ENCODE peak calls at places on chromosome 4, in seven cellular contexts. One of them, this sample, is unnamed.

GRCh38 chr4:71095141-71095939 is 101.9 kb downstream of the DCK start:
- DNase-seq in hypothalamus: no peak
- DNase-seq in NCI-H345: no peak
- DNase-seq in activated T-cell treated with anti-CD3 and anti-CD28 coated beads for 1 hour: no peak
- DNase-seq in Panc1: no peak
- DNase-seq in tibial artery: no peak
- DNase-seq in AG20443: no peak
- DNase-seq in this sample: no peak

GRCh38 chr4:3515646-3516045 is 16.6 kb downstream of the LRPAP1 start:
- DNase-seq in AG20443: no peak
- DNase-seq in NCI-H345: no peak
- DNase-seq in Panc1: no peak
- DNase-seq in activated T-cell treated with anti-CD3 and anti-CD28 coated beads for 1 hour: no peak
- DNase-seq in hypothalamus: no peak
- DNase-seq in tibial artery: no peak
- DNase-seq in this sample: no peak

GRCh38 chr4:143353797-143354196 is 17.1 kb downstream of the GAB1 start:
- DNase-seq in Panc1: no peak
- DNase-seq in hypothalamus: no peak
- DNase-seq in AG20443: no peak
- DNase-seq in activated T-cell treated with anti-CD3 and anti-CD28 coated beads for 1 hour: no peak
- DNase-seq in NCI-H345: no peak
- DNase-seq in tibial artery: no peak
- DNase-seq in this sample: no peak

GRCh38 chr4:172142331-172142738 is 329.1 kb downstream of the GALNTL6 start:
- DNase-seq in Panc1: no peak
- DNase-seq in AG20443: peak; percentile 11
- DNase-seq in NCI-H345: no peak
- DNase-seq in activated T-cell treated with anti-CD3 and anti-CD28 coated beads for 1 hour: no peak
- DNase-seq in hypothalamus: no peak
- DNase-seq in tibial artery: no peak
- DNase-seq in this sample: peak; percentile 17

GRCh38 chr4:179145746-179146530 is 1703.7 kb upstream of the AGA start:
- DNase-seq in NCI-H345: no peak
- DNase-seq in activated T-cell treated with anti-CD3 and anti-CD28 coated beads for 1 hour: no peak
- DNase-seq in Panc1: no peak
- DNase-seq in hypothalamus: no peak
- DNase-seq in AG20443: no peak
- DNase-seq in tibial artery: no peak
- DNase-seq in this sample: no peak

GRCh38 chr4:5870701-5871100 is 22.2 kb downstream of the CRMP1 start:
- DNase-seq in tibial artery: no peak
- DNase-seq in hypothalamus: no peak
- DNase-seq in AG20443: no peak
- DNase-seq in Panc1: no peak
- DNase-seq in activated T-cell treated with anti-CD3 and anti-CD28 coated beads for 1 hour: no peak
- DNase-seq in NCI-H345: no peak
- DNase-seq in this sample: no peak

GRCh38 chr4:34676390-34676789 is 1567.9 kb downstream of the ARAP2 start:
- DNase-seq in activated T-cell treated with anti-CD3 and anti-CD28 coated beads for 1 hour: no peak
- DNase-seq in hypothalamus: no peak
- DNase-seq in tibial artery: no peak
- DNase-seq in AG20443: no peak
- DNase-seq in NCI-H345: no peak
- DNase-seq in Panc1: no peak
- DNase-seq in this sample: no peak

GRCh38 chr4:25527044-25527443 is 128.6 kb upstream of the SLC34A2 start:
- DNase-seq in AG20443: no peak
- DNase-seq in Panc1: no peak
- DNase-seq in hypothalamus: no peak
- DNase-seq in tibial artery: no peak
- DNase-seq in NCI-H345: no peak
- DNase-seq in activated T-cell treated with anti-CD3 and anti-CD28 coated beads for 1 hour: no peak
- DNase-seq in this sample: no peak

GRCh38 chr4:76748649-76749048 is 149.3 kb downstream of the SOWAHB start:
- DNase-seq in hypothalamus: no peak
- DNase-seq in tibial artery: no peak
- DNase-seq in NCI-H345: peak; percentile 8
- DNase-seq in activated T-cell treated with anti-CD3 and anti-CD28 coated beads for 1 hour: no peak
- DNase-seq in AG20443: no peak
- DNase-seq in Panc1: no peak
- DNase-seq in this sample: no peak

GRCh38 chr4:168076989-168077725 is 15.2 kb upstream of the ANXA10 start:
- DNase-seq in NCI-H345: peak; percentile 37
- DNase-seq in activated T-cell treated with anti-CD3 and anti-CD28 coated beads for 1 hour: no peak
- DNase-seq in AG20443: peak; percentile 71
- DNase-seq in Panc1: peak; percentile 63
- DNase-seq in tibial artery: no peak
- DNase-seq in hypothalamus: no peak
- DNase-seq in this sample: peak; percentile 14

GRCh38 chr4:89164400-89164799 is 53.1 kb downstream of the TIGD2 start:
- DNase-seq in tibial artery: no peak
- DNase-seq in AG20443: no peak
- DNase-seq in hypothalamus: no peak
- DNase-seq in NCI-H345: no peak
- DNase-seq in Panc1: no peak
- DNase-seq in activated T-cell treated with anti-CD3 and anti-CD28 coated beads for 1 hour: no peak
- DNase-seq in this sample: no peak

GRCh38 chr4:102878901-102879300 is 10.1 kb downstream of the CISD2 start:
- DNase-seq in activated T-cell treated with anti-CD3 and anti-CD28 coated beads for 1 hour: no peak
- DNase-seq in AG20443: no peak
- DNase-seq in NCI-H345: no peak
- DNase-seq in hypothalamus: no peak
- DNase-seq in tibial artery: no peak
- DNase-seq in Panc1: no peak
- DNase-seq in this sample: no peak

GRCh38 chr4:8837181-8837811 is 34.3 kb downstream of the HMX1 start:
- DNase-seq in activated T-cell treated with anti-CD3 and anti-CD28 coated beads for 1 hour: no peak
- DNase-seq in tibial artery: peak; percentile 51
- DNase-seq in Panc1: no peak
- DNase-seq in hypothalamus: no peak
- DNase-seq in AG20443: no peak
- DNase-seq in NCI-H345: no peak
- DNase-seq in this sample: no peak

GRCh38 chr4:71270901-71271300 is 67.9 kb upstream of the SLC4A4 start:
- DNase-seq in activated T-cell treated with anti-CD3 and anti-CD28 coated beads for 1 hour: no peak
- DNase-seq in Panc1: no peak
- DNase-seq in AG20443: no peak
- DNase-seq in tibial artery: no peak
- DNase-seq in hypothalamus: no peak
- DNase-seq in NCI-H345: peak; percentile 20
- DNase-seq in this sample: no peak

GRCh38 chr4:6562931-6563901 is 11.8 kb upstream of the MAN2B2 start:
- DNase-seq in hypothalamus: no peak
- DNase-seq in activated T-cell treated with anti-CD3 and anti-CD28 coated beads for 1 hour: no peak
- DNase-seq in AG20443: peak; percentile 76
- DNase-seq in tibial artery: no peak
- DNase-seq in NCI-H345: peak; percentile 17
- DNase-seq in Panc1: no peak
- DNase-seq in this sample: no peak

GRCh38 chr4:102620697-102621497 is 119.7 kb downstream of the NFKB1 start:
- DNase-seq in tibial artery: no peak
- DNase-seq in AG20443: peak; percentile 82
- DNase-seq in NCI-H345: peak; percentile 39
- DNase-seq in Panc1: peak; percentile 75
- DNase-seq in hypothalamus: peak; percentile 29
- DNase-seq in activated T-cell treated with anti-CD3 and anti-CD28 coated beads for 1 hour: no peak
- DNase-seq in this sample: peak; percentile 67

GRCh38 chr4:174207370-174207769 is 76.1 kb downstream of the FBXO8 start:
- DNase-seq in Panc1: no peak
- DNase-seq in hypothalamus: no peak
- DNase-seq in AG20443: no peak
- DNase-seq in NCI-H345: no peak
- DNase-seq in tibial artery: no peak
- DNase-seq in activated T-cell treated with anti-CD3 and anti-CD28 coated beads for 1 hour: no peak
- DNase-seq in this sample: no peak

GRCh38 chr4:153156263-153156662 is 48.0 kb upstream of the TRIM2 start:
- DNase-seq in tibial artery: no peak
- DNase-seq in NCI-H345: no peak
- DNase-seq in AG20443: no peak
- DNase-seq in Panc1: no peak
- DNase-seq in activated T-cell treated with anti-CD3 and anti-CD28 coated beads for 1 hour: no peak
- DNase-seq in hypothalamus: no peak
- DNase-seq in this sample: no peak

GRCh38 chr4:128285085-128286023 is 2.3 kb downstream of the PGRMC2 start:
- DNase-seq in Panc1: no peak
- DNase-seq in NCI-H345: no peak
- DNase-seq in activated T-cell treated with anti-CD3 and anti-CD28 coated beads for 1 hour: no peak
- DNase-seq in hypothalamus: no peak
- DNase-seq in AG20443: peak; percentile 47
- DNase-seq in tibial artery: peak; percentile 67
- DNase-seq in this sample: peak; percentile 43

GRCh38 chr4:4847011-4847410 is 12.5 kb upstream of the MSX1 start:
- DNase-seq in NCI-H345: no peak
- DNase-seq in tibial artery: peak; percentile 55
- DNase-seq in AG20443: no peak
- DNase-seq in hypothalamus: no peak
- DNase-seq in Panc1: no peak
- DNase-seq in activated T-cell treated with anti-CD3 and anti-CD28 coated beads for 1 hour: no peak
- DNase-seq in this sample: no peak

GRCh38 chr4:140448830-140449229 is 21.4 kb upstream of the CLGN start:
- DNase-seq in hypothalamus: no peak
- DNase-seq in activated T-cell treated with anti-CD3 and anti-CD28 coated beads for 1 hour: no peak
- DNase-seq in Panc1: no peak
- DNase-seq in tibial artery: no peak
- DNase-seq in AG20443: no peak
- DNase-seq in NCI-H345: peak; percentile 39
- DNase-seq in this sample: no peak

GRCh38 chr4:108636246-108636645 is 14.2 kb upstream of the OSTC start:
- DNase-seq in hypothalamus: no peak
- DNase-seq in Panc1: no peak
- DNase-seq in NCI-H345: no peak
- DNase-seq in activated T-cell treated with anti-CD3 and anti-CD28 coated beads for 1 hour: no peak
- DNase-seq in tibial artery: no peak
- DNase-seq in AG20443: no peak
- DNase-seq in this sample: no peak

GRCh38 chr4:95197353-95197752 is 351.4 kb downstream of the UNC5C start:
- DNase-seq in activated T-cell treated with anti-CD3 and anti-CD28 coated beads for 1 hour: no peak
- DNase-seq in NCI-H345: no peak
- DNase-seq in tibial artery: no peak
- DNase-seq in Panc1: no peak
- DNase-seq in hypothalamus: no peak
- DNase-seq in AG20443: no peak
- DNase-seq in this sample: no peak

GRCh38 chr4:173700650-173701049 is 170.6 kb upstream of the HAND2 start:
- DNase-seq in activated T-cell treated with anti-CD3 and anti-CD28 coated beads for 1 hour: no peak
- DNase-seq in hypothalamus: no peak
- DNase-seq in Panc1: no peak
- DNase-seq in NCI-H345: no peak
- DNase-seq in AG20443: no peak
- DNase-seq in tibial artery: no peak
- DNase-seq in this sample: no peak

GRCh38 chr4:10003666-10004065 is 17.6 kb downstream of the SLC2A9 start:
- DNase-seq in tibial artery: no peak
- DNase-seq in NCI-H345: no peak
- DNase-seq in Panc1: no peak
- DNase-seq in AG20443: no peak
- DNase-seq in activated T-cell treated with anti-CD3 and anti-CD28 coated beads for 1 hour: no peak
- DNase-seq in hypothalamus: no peak
- DNase-seq in this sample: no peak

GRCh38 chr4:140626982-140627381 is 58.2 kb upstream of the UCP1 start:
- DNase-seq in hypothalamus: no peak
- DNase-seq in Panc1: no peak
- DNase-seq in NCI-H345: no peak
- DNase-seq in tibial artery: no peak
- DNase-seq in AG20443: no peak
- DNase-seq in activated T-cell treated with anti-CD3 and anti-CD28 coated beads for 1 hour: no peak
- DNase-seq in this sample: no peak

GRCh38 chr4:145066063-145066501 is 31.9 kb downstream of the ANAPC10 start:
- DNase-seq in hypothalamus: no peak
- DNase-seq in AG20443: no peak
- DNase-seq in Panc1: no peak
- DNase-seq in activated T-cell treated with anti-CD3 and anti-CD28 coated beads for 1 hour: no peak
- DNase-seq in tibial artery: no peak
- DNase-seq in NCI-H345: no peak
- DNase-seq in this sample: no peak

GRCh38 chr4:100870940-100871772 is 353.3 kb upstream of the EMCN start:
- DNase-seq in activated T-cell treated with anti-CD3 and anti-CD28 coated beads for 1 hour: no peak
- DNase-seq in Panc1: no peak
- DNase-seq in NCI-H345: no peak
- DNase-seq in hypothalamus: no peak
- DNase-seq in tibial artery: no peak
- DNase-seq in AG20443: no peak
- DNase-seq in this sample: no peak

GRCh38 chr4:65250916-65251315 is 419.4 kb downstream of the EPHA5 start:
- DNase-seq in tibial artery: no peak
- DNase-seq in NCI-H345: no peak
- DNase-seq in hypothalamus: no peak
- DNase-seq in AG20443: no peak
- DNase-seq in activated T-cell treated with anti-CD3 and anti-CD28 coated beads for 1 hour: no peak
- DNase-seq in Panc1: no peak
- DNase-seq in this sample: no peak

GRCh38 chr4:113436360-113436759 is 325.2 kb downstream of the CAMK2D start:
- DNase-seq in NCI-H345: no peak
- DNase-seq in AG20443: peak; percentile 54
- DNase-seq in Panc1: no peak
- DNase-seq in activated T-cell treated with anti-CD3 and anti-CD28 coated beads for 1 hour: no peak
- DNase-seq in tibial artery: no peak
- DNase-seq in hypothalamus: no peak
- DNase-seq in this sample: peak; percentile 61

GRCh38 chr4:8688041-8688907 is 95.7 kb downstream of the CPZ start:
- DNase-seq in NCI-H345: no peak
- DNase-seq in activated T-cell treated with anti-CD3 and anti-CD28 coated beads for 1 hour: no peak
- DNase-seq in Panc1: no peak
- DNase-seq in hypothalamus: peak; percentile 8
- DNase-seq in tibial artery: peak; percentile 46
- DNase-seq in AG20443: peak; percentile 79
- DNase-seq in this sample: no peak

This sample was measured in GM04504.